ENCODE peak calls at places on chromosome 17, in nine cellular contexts. M is CD8-positive, alpha-beta T cell; R is ovary; Q is lung; E is fibroblast of lung; I is A549; B is HFF-Myc; D is cardiac fibroblast; W is progenitor cell of endocrine pancreas. S is an unnamed sample.

GRCh38 chr17:34626141-34626681 is 46.8 kb downstream of the TMEM132E start:
- DNase-seq in R (no peak), D (no peak), E (no peak), W (no peak), Q (no peak), B (no peak), M (no peak), I (peak), S (no peak)

GRCh38 chr17:74759243-74759801 is 10.9 kb downstream of the NHERF1 start:
- DNase-seq in Q (no peak), E (no peak), D (no peak), W (no peak), M (no peak), R (no peak), I (no peak), B (no peak), S (no peak)

GRCh38 chr17:2323629-2324314 is 12.5 kb downstream of the TSR1 start:
- DNase-seq in W (no peak), D (no peak), M (no peak), E (no peak), R (no peak), Q (no peak), I (no peak), B (no peak), S (no peak)

GRCh38 chr17:50037321-50038107 is 18.4 kb upstream of the ITGA3 start:
- DNase-seq in M (no peak), Q (peak), D (peak), R (peak), W (no peak), I (peak), E (peak), B (no peak), S (no peak)

GRCh38 chr17:81999587-81999974 is 22.2 kb downstream of the ASPSCR1 start:
- DNase-seq in D (no peak), B (no peak), W (no peak), I (no peak), M (no peak), R (no peak), E (no peak), Q (peak), S (no peak)

GRCh38 chr17:67393809-67394418 is 16.8 kb downstream of the PITPNC1 start:
- DNase-seq in R (no peak), M (no peak), D (no peak), I (no peak), B (no peak), W (no peak), Q (no peak), E (no peak), S (no peak)

GRCh38 chr17:15268003-15268402 is 2.9 kb upstream of the PMP22 start:
- DNase-seq in R (no peak), W (no peak), E (no peak), I (no peak), D (no peak), M (no peak), Q (no peak), B (no peak), S (no peak)

GRCh38 chr17:32793841-32794240 is 83.1 kb downstream of the MYO1D start:
- DNase-seq in R (no peak), M (no peak), I (no peak), Q (no peak), D (no peak), E (no peak), W (no peak), B (no peak), S (no peak)

GRCh38 chr17:15955793-15956541 is 11.0 kb downstream of the ADORA2B start:
- DNase-seq in D (no peak), I (no peak), B (no peak), W (no peak), M (no peak), R (no peak), E (no peak), Q (no peak), S (no peak)

GRCh38 chr17:82118815-82119380 is 20.9 kb upstream of the FASN start:
- DNase-seq in D (peak), I (no peak), R (no peak), Q (no peak), M (no peak), B (no peak), E (no peak), W (no peak), S (no peak)

GRCh38 chr17:81196505-81197408 is 26.0 kb downstream of the CEP131 start:
- DNase-seq in M (no peak), E (no peak), Q (no peak), D (no peak), B (no peak), I (no peak), R (no peak), W (no peak), S (no peak)

GRCh38 chr17:19812407-19812806 is 55.3 kb downstream of the ULK2 start:
- DNase-seq in I (peak), D (peak), B (peak), M (no peak), Q (no peak), R (no peak), E (peak), W (no peak), S (no peak)

GRCh38 chr17:50953831-50954601 is 87.9 kb upstream of the TOB1 start:
- DNase-seq in W (no peak), B (peak), Q (no peak), I (no peak), R (peak), D (peak), M (no peak), E (peak), S (no peak)

GRCh38 chr17:40035162-40035559 is 19.0 kb downstream of the MED24 start:
- DNase-seq in R (no peak), I (peak), M (no peak), E (peak), Q (no peak), D (peak), B (no peak), W (no peak), S (peak)
- TF ChIP-seq CTCF in R (no peak), I (peak), M (no peak), E (peak), Q (no peak), D (peak), B (peak), W (peak), S (peak)

GRCh38 chr17:14204084-14204483 is 32.6 kb downstream of the CDRT15 start:
- DNase-seq in W (no peak), I (no peak), M (no peak), B (no peak), R (no peak), D (no peak), Q (no peak), E (no peak), S (no peak)

GRCh38 chr17:14202388-14203166 is 34.1 kb downstream of the CDRT15 start:
- DNase-seq in I (no peak), Q (no peak), E (no peak), R (no peak), M (no peak), B (no peak), D (no peak), W (no peak), S (no peak)

GRCh38 chr17:14204546-14204945 is 32.1 kb downstream of the CDRT15 start:
- DNase-seq in M (no peak), B (no peak), I (no peak), D (no peak), Q (no peak), R (no peak), W (no peak), E (no peak), S (no peak)

GRCh38 chr17:14201595-14201994 is 35.1 kb downstream of the CDRT15 start:
- DNase-seq in I (no peak), R (no peak), W (no peak), M (peak), D (no peak), Q (no peak), B (no peak), E (no peak), S (no peak)

DNA sequence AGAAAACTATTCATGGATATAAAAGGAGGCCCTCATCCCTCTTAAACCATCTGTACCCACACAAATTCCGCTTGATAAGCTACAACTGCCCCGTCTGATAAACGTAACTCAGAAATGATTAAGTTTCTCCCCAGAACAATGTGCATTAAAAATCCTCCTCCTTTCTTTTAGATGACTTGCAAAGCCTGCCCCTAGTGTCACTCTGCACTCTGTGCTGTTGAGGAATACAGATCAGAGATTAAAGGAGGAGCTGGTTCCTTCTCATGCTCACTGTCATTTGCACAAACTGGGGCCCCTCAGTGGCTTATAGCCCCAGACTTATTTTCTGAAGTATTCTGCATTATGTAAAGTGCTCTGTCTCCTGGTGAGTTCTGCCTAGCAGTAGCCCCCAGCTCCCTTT is 33.3 kb downstream of the CDRT15 start:
- DNase-seq in Q (no peak), R (no peak), E (peak), I (no peak), D (peak), W (no peak), M (no peak), B (no peak), S (no peak)
- TF ChIP-seq CTCF in Q (no peak), R (no peak), E (peak), I (peak), D (peak), W (peak), M (peak), B (peak), S (peak)

DNA sequence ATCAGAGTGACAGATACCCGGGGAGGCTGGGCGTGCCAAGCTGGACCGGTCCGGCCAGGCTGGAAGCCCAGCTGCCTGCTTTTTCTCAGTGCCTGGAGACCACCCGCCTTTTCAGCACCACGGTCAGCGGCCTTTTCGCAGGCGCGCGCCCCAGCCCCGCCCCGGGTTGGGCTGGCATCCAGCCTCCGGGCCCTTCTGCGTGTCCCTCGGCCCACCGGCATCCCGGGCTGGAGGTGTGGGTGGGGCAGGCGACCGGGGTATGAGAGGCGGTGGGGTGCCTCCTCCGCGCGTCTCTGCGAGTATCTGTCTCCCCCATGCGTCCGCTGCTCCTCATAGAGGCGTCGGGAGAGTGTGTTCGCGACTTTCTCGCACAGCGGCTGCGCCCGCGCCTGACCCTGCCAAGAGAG is 102.5 kb downstream of the MRM1 start:
- DNase-seq in M (peak), E (peak), W (peak), Q (no peak), D (peak), I (peak), B (no peak), R (peak), S (peak)
- TF ChIP-seq CTCF in M (no peak), E (no peak), W (no peak), Q (no peak), D (no peak), I (no peak), B (no peak), R (no peak), S (no peak)

GRCh38 chr17:43211480-43212402 is at the start of gene TMEM106A:
- DNase-seq in D (peak), Q (peak), B (peak), M (peak), R (peak), E (peak), W (peak), I (peak), S (peak)
- TF ChIP-seq CTCF in D (peak), Q (no peak), B (peak), M (peak), R (peak), E (peak), W (peak), I (no peak), S (peak)